ENCODE peak calls at places on chromosomes 4 and X, in six cellular contexts. I is IMR-90; P is COR-L47; R is NAMALWA; M is activated T-cell treated with anti-CD3 and anti-CD28 coated beads, Interleukin-2, amount 50 U/mL, for 48 hours; X is Ammon's horn. C is an unnamed sample.

GRCh38 chr4:5364406-5364805 is 313.1 kb downstream of the STK32B start:
- DNase-seq in I (no peak), P (no peak), R (no peak), M (no peak), X (no peak), C (no peak)

GRCh38 chrX:70042399-70043371 is 7.1 kb downstream of the AWAT2 start:
- DNase-seq in I (peak; percentile 42), P (no peak), R (no peak), M (no peak), X (no peak), C (no peak)

GRCh38 chr4:29805871-29806480 is 914.2 kb upstream of the PCDH7 start:
- DNase-seq in I (no peak), P (no peak), R (no peak), M (no peak), X (no peak), C (no peak)

GRCh38 chr4:74230902-74231499 is 73.1 kb downstream of the MTHFD2L start:
- DNase-seq in I (peak; percentile 56), P (no peak), R (no peak), M (peak; percentile 27), X (no peak), C (peak; percentile 66)

GRCh38 chr4:3421470-3421869 is 20.3 kb upstream of the HGFAC start:
- DNase-seq in I (no peak), P (no peak), R (no peak), M (no peak), X (no peak), C (no peak)

GRCh38 chr4:57109530-57109846 is 697 bp downstream of the IGFBP7 start:
- DNase-seq in I (no peak), P (no peak), R (no peak), M (no peak), X (no peak), C (no peak)

GRCh38 chr4:85489273-85489672 is 14.3 kb downstream of the ARHGAP24 start:
- DNase-seq in I (peak; percentile 8), P (no peak), R (no peak), M (no peak), X (no peak), C (peak; percentile 28)

GRCh38 chr4:107183155-107183774 is 147.2 kb upstream of the DKK2 start:
- DNase-seq in I (peak; percentile 58), P (peak; percentile 49), R (peak; percentile 71), M (no peak), X (peak; percentile 66), C (peak; percentile 57)

GRCh38 chrX:119343856-119344255 is 55.3 kb upstream of the SLC25A43 start:
- DNase-seq in I (no peak), P (no peak), R (no peak), M (no peak), X (no peak), C (no peak)

GRCh38 chr4:34964613-34965012 is 1279.7 kb downstream of the ARAP2 start:
- DNase-seq in I (no peak), P (peak; percentile 23), R (no peak), M (no peak), X (peak; percentile 25), C (no peak)

GRCh38 chrX:34578237-34578636 is 78.8 kb downstream of the TMEM47 start:
- DNase-seq in I (peak; percentile 56), P (no peak), R (peak; percentile 27), M (no peak), X (peak; percentile 10), C (peak; percentile 32)

GRCh38 chr4:105996845-105997244 is 101.6 kb downstream of the NPNT start:
- DNase-seq in I (no peak), P (no peak), R (no peak), M (no peak), X (no peak), C (no peak)

GRCh38 chrX:39652336-39652735 is 445.4 kb downstream of the BCOR start:
- DNase-seq in I (peak; percentile 14), P (no peak), R (peak; percentile 56), M (peak; percentile 54), X (peak; percentile 18), C (no peak)

GRCh38 chrX:25020391-25021131 is 4.8 kb upstream of the ARX start:
- DNase-seq in I (no peak), P (no peak), R (peak; percentile 37), M (peak; percentile 59), X (no peak), C (peak; percentile 28)

GRCh38 chr4:40502936-40503335 is 126.7 kb downstream of the RBM47 start:
- DNase-seq in I (peak; percentile 9), P (no peak), R (no peak), M (no peak), X (no peak), C (no peak)

GRCh38 chrX:55714111-55714510 is 3.4 kb upstream of the RRAGB start:
- DNase-seq in I (no peak), P (no peak), R (no peak), M (no peak), X (no peak), C (no peak)

GRCh38 chr4:128810331-128810870 is 901 bp downstream of the JADE1 start:
- DNase-seq in I (peak; percentile 46), P (peak; percentile 29), R (no peak), M (peak; percentile 55), X (peak; percentile 47), C (peak; percentile 30)

GRCh38 chr4:89158884-89159503 is 47.7 kb downstream of the TIGD2 start:
- DNase-seq in I (peak; percentile 43), P (peak; percentile 17), R (peak; percentile 68), M (no peak), X (peak; percentile 71), C (peak; percentile 41)

GRCh38 chrX:100819534-100819836 is 706 bp upstream of the CSTF2 start:
- DNase-seq in I (no peak), P (no peak), R (no peak), M (no peak), X (no peak), C (no peak)

GRCh38 chrX:153640045-153640686 is 6.8 kb upstream of the DUSP9 start:
- DNase-seq in I (no peak), P (no peak), R (no peak), M (no peak), X (no peak), C (no peak)

GRCh38 chrX:637660-638481 is 7.3 kb downstream of the SHOX start:
- DNase-seq in I (no peak), P (no peak), R (no peak), M (no peak), X (no peak), C (no peak)

C was measured in GM03348.